ENCODE peak calls at places on chromosomes 2 and 18, in ten cellular contexts. M, O, N, A, J, X, Z, V, H and C are unnamed samples.

GRCh38 chr2:76579911-76580310 is 869.2 kb upstream of the GCFC2 start:
- DNase-seq in M (no peak), O (no peak), N (no peak), A (no peak), J (no peak), X (no peak), Z (no peak), V (no peak), H (no peak), C (no peak)

GRCh38 chr2:16217271-16217670 is 276.9 kb downstream of the MYCN start:
- DNase-seq in M (no peak), O (no peak), N (no peak), A (no peak), J (no peak), X (no peak), Z (no peak), V (no peak), H (no peak), C (no peak)

GRCh38 chr2:54419855-54420550 is 36.1 kb upstream of the SPTBN1 start:
- DNase-seq in M (no peak), O (no peak), N (no peak), A (no peak), J (no peak), X (no peak), Z (no peak), V (no peak), H (no peak), C (no peak)

GRCh38 chr2:202031261-202031986 is 2.2 kb upstream of the FZD7 start:
- DNase-seq in M (no peak), O (no peak), N (no peak), A (no peak), J (no peak), X (no peak), Z (no peak), V (no peak), H (no peak), C (no peak)

GRCh38 chr2:201129044-201129505 is 13.1 kb downstream of the CFLAR start:
- DNase-seq in M (peak; percentile 76), O (no peak), N (no peak), A (no peak), J (no peak), X (no peak), Z (peak; percentile 93), V (no peak), H (no peak), C (no peak)

GRCh38 chr18:29383311-29384273 is 1206.7 kb upstream of the CDH2 start:
- DNase-seq in M (no peak), O (no peak), N (no peak), A (no peak), J (no peak), X (no peak), Z (peak; percentile 24), V (no peak), H (no peak), C (peak; percentile 11)

GRCh38 chr2:229636568-229636967 is 77.8 kb downstream of the DNER start:
- DNase-seq in M (no peak), O (no peak), N (no peak), A (no peak), J (no peak), X (no peak), Z (no peak), V (no peak), H (no peak), C (no peak)

GRCh38 chr18:3453540-3454364 is 3.8 kb downstream of the TGIF1 start:
- DNase-seq in M (peak; percentile 37), O (peak; percentile 98), N (no peak), A (no peak), J (no peak), X (no peak), Z (peak; percentile 99), V (no peak), H (peak; percentile 59), C (no peak)

GRCh38 chr2:65880451-65880850 is 448.1 kb upstream of the SPRED2 start:
- DNase-seq in M (no peak), O (no peak), N (no peak), A (no peak), J (no peak), X (peak; percentile 5), Z (peak; percentile 85), V (no peak), H (no peak), C (no peak)

GRCh38 chr18:47075098-47075883 is 39.9 kb upstream of the ELOA2 start:
- DNase-seq in M (no peak), O (peak; percentile 5), N (no peak), A (no peak), J (no peak), X (peak; percentile 21), Z (peak; percentile 36), V (no peak), H (no peak), C (no peak)

GRCh38 chr18:45847119-45847518 is 21.6 kb downstream of the SIGLEC15 start:
- DNase-seq in M (no peak), O (no peak), N (no peak), A (no peak), J (no peak), X (no peak), Z (no peak), V (no peak), H (no peak), C (no peak)

GRCh38 chr2:189444322-189444721 is 3.0 kb downstream of the WDR75 start:
- DNase-seq in M (peak; percentile 46), O (peak; percentile 15), N (no peak), A (no peak), J (no peak), X (no peak), Z (peak; percentile 25), V (no peak), H (no peak), C (no peak)

GRCh38 chr2:99656938-99657337 is 167.1 kb upstream of the REV1 start:
- DNase-seq in M (no peak), O (no peak), N (no peak), A (no peak), J (no peak), X (no peak), Z (peak; percentile 52), V (no peak), H (no peak), C (no peak)

GRCh38 chr2:86461042-86461743 is 20.0 kb downstream of the KDM3A start:
- DNase-seq in M (no peak), O (no peak), N (no peak), A (no peak), J (no peak), X (no peak), Z (no peak), V (no peak), H (no peak), C (no peak)

GRCh38 chr2:42227491-42227890 is 58.3 kb downstream of the EML4 start:
- DNase-seq in M (no peak), O (no peak), N (no peak), A (no peak), J (no peak), X (no peak), Z (no peak), V (no peak), H (no peak), C (no peak)

GRCh38 chr2:219570924-219571310 is 422 bp downstream of the OBSL1 start:
- DNase-seq in M (no peak), O (no peak), N (no peak), A (no peak), J (no peak), X (no peak), Z (peak; percentile 33), V (no peak), H (no peak), C (no peak)